ENCODE peak calls at places on chromosomes 2 and 18, in six cellular contexts. Z is NCI-H1930; K is head of caudate nucleus; D is Calu3; J is activated CD8-positive, alpha-beta memory T cell treated with anti-CD3 and anti-CD28 coated beads, Interleukin-2, amount 10 ng/mL, durations not matched to agents 7 days and 5 days; S is AML-193. T is an unnamed sample.

GRCh38 chr2:3683748-3684454 is 19.5 kb upstream of the DCDC2C start:
- DNase-seq in D (no peak), S (no peak), Z (no peak), J (no peak), K (no peak), T (no peak)

GRCh38 chr2:218290316-218291261 is 1.7 kb downstream of the TMBIM1 start:
- DNase-seq in Z (no peak), K (no peak), J (peak; percentile 74), S (peak; percentile 63), D (no peak), T (no peak)

GRCh38 chr2:238114331-238114841 is 14.2 kb downstream of the ESPNL start:
- DNase-seq in Z (no peak), K (no peak), J (no peak), S (no peak), D (no peak), T (no peak)

GRCh38 chr2:46776687-46777327 is 138.8 kb downstream of the MCFD2 start:
- DNase-seq in J (peak; percentile 72), Z (peak; percentile 2), S (peak; percentile 62), D (peak; percentile 71), K (peak; percentile 24), T (peak; percentile 65)

GRCh38 chr2:112658820-112659667 is 13.3 kb downstream of the SLC20A1 start:
- DNase-seq in J (no peak), Z (no peak), D (no peak), K (no peak), S (no peak), T (no peak)

GRCh38 chr2:39091535-39091934 is 29.3 kb downstream of the SOS1 start:
- DNase-seq in Z (no peak), K (no peak), D (no peak), J (no peak), S (no peak), T (no peak)

GRCh38 chr2:224584768-224585204 is 377 bp downstream of the CUL3 start:
- DNase-seq in K (peak; percentile 46), J (peak; percentile 78), D (peak; percentile 40), Z (no peak), S (peak; percentile 28), T (peak; percentile 56)

GRCh38 chr18:44821924-44822323 is 141.2 kb downstream of the SETBP1 start:
- DNase-seq in J (no peak), S (no peak), Z (no peak), D (no peak), K (no peak), T (no peak)

GRCh38 chr2:172102159-172102857 is 392 bp downstream of the DLX2 start:
- DNase-seq in K (peak; percentile 44), Z (no peak), S (peak; percentile 77), D (peak; percentile 30), J (no peak), T (no peak)

GRCh38 chr2:26982102-26982742 is 11.8 kb downstream of the MAPRE3 start:
- DNase-seq in S (peak; percentile 67), J (peak; percentile 45), Z (peak; percentile 36), D (peak; percentile 79), K (peak; percentile 67), T (peak; percentile 94)

GRCh38 chr2:16972276-16972675 is 306.6 kb upstream of the CYRIA start:
- DNase-seq in Z (no peak), S (no peak), D (no peak), J (no peak), K (no peak), T (no peak)

GRCh38 chr2:88517759-88518201 is 65.3 kb upstream of the FOXI3 start:
- DNase-seq in K (no peak), D (no peak), J (no peak), S (no peak), Z (no peak), T (no peak)

GRCh38 chr2:102437122-102437521 is 14.2 kb downstream of the IL18RAP start:
- DNase-seq in J (no peak), S (no peak), Z (no peak), D (no peak), K (no peak), T (no peak)

GRCh38 chr2:231431606-231432005 is 32.7 kb downstream of the NCL start:
- DNase-seq in D (no peak), J (no peak), S (no peak), Z (no peak), K (no peak), T (no peak)

GRCh38 chr2:41101281-41101680 is 649.4 kb upstream of the SLC8A1 start:
- DNase-seq in S (no peak), K (no peak), Z (no peak), J (no peak), D (no peak), T (no peak)

GRCh38 chr2:69685321-69686048 is 41.9 kb upstream of the AAK1 start:
- DNase-seq in Z (no peak), J (peak; percentile 72), D (peak; percentile 47), K (no peak), S (no peak), T (peak; percentile 86)

GRCh38 chr2:119723784-119724467 is 35.8 kb upstream of the PTPN4 start:
- DNase-seq in Z (no peak), S (no peak), D (no peak), J (no peak), K (no peak), T (no peak)

GRCh38 chr2:106944220-106944619 is 58.3 kb upstream of the ST6GAL2 start:
- DNase-seq in K (no peak), S (no peak), J (no peak), D (no peak), Z (no peak), T (no peak)

GRCh38 chr18:75854174-75854573 is 426.7 kb upstream of the SMIM21 start:
- DNase-seq in J (no peak), K (no peak), Z (no peak), S (peak; percentile 39), D (no peak), T (no peak)

GRCh38 chr18:6949800-6950586 is 167.6 kb downstream of the LAMA1 start:
- DNase-seq in S (no peak), Z (no peak), J (no peak), D (no peak), K (no peak), T (peak; percentile 82)

GRCh38 chr2:26911911-26912861 is 58.3 kb upstream of the MAPRE3 start:
- DNase-seq in K (peak; percentile 87), J (no peak), Z (peak; percentile 31), D (no peak), S (no peak), T (no peak)

GRCh38 chr2:214699236-214699635 is 110.2 kb downstream of the BARD1 start:
- DNase-seq in S (no peak), J (no peak), D (no peak), K (no peak), Z (no peak), T (no peak)

GRCh38 chr18:37524546-37525301 is 40.9 kb downstream of the CELF4 start:
- DNase-seq in K (no peak), J (no peak), Z (no peak), S (no peak), D (no peak), T (no peak)

T was measured in body of pancreas.